ENCODE peak calls at places on chromosomes 2 and 18, in ten cellular contexts. X is tibial nerve, C is GM06990, W is brain microvascular endothelial cell, B is mucosa of descending colon, H is heart left ventricle, P is spleen, J is Peyer's patch, Z is IMR-90, O is colonic mucosa. V is an unnamed sample.
A peak's percentile ranks its signal among the peaks of the same experiment; 100 is the strongest.

GRCh38 chr18:79542876-79543750 is 136.5 kb upstream of the CTDP1 start:
- DNase-seq in Z (no peak), W (no peak), J (peak; percentile 25), O (no peak), X (no peak), H (peak; percentile 58), P (no peak), C (no peak), B (no peak), V (no peak)

GRCh38 chr2:104852161-104852689 is 1.7 kb upstream of the POU3F3 start:
- DNase-seq in P (no peak), Z (no peak), O (no peak), W (no peak), X (no peak), C (no peak), H (no peak), J (no peak), B (peak; percentile 37), V (no peak)

GRCh38 chr18:3262234-3263171 is 570 bp downstream of the MYL12B start:
- DNase-seq in O (peak; percentile 41), P (no peak), W (no peak), X (no peak), Z (no peak), H (no peak), B (peak; percentile 67), C (no peak), J (no peak), V (peak; percentile 37)

GRCh38 chr2:151238527-151239487 is 22.9 kb downstream of the RBM43 start:
- DNase-seq in H (peak; percentile 38), W (peak; percentile 86), B (no peak), P (no peak), C (no peak), J (no peak), X (peak; percentile 70), Z (peak; percentile 89), O (peak; percentile 36), V (peak; percentile 51)

GRCh38 chr2:164617466-164617865 is 3.8 kb downstream of the GRB14 start:
- DNase-seq in X (no peak), W (peak; percentile 64), P (no peak), O (no peak), Z (no peak), J (no peak), C (no peak), B (no peak), H (no peak), V (no peak)

GRCh38 chr2:172473167-172473566 is 45.8 kb downstream of the ITGA6 start:
- DNase-seq in B (no peak), W (no peak), C (no peak), H (no peak), O (no peak), Z (no peak), J (no peak), X (no peak), P (no peak), V (no peak)

GRCh38 chr2:71417300-71418202 is 35.8 kb upstream of the DYSF start:
- DNase-seq in P (no peak), B (no peak), X (no peak), H (no peak), O (no peak), W (no peak), C (no peak), Z (no peak), J (no peak), V (no peak)

GRCh38 chr18:49225160-49225559 is 235.3 kb downstream of the DYM start:
- DNase-seq in H (no peak), B (no peak), Z (peak; percentile 72), X (no peak), P (no peak), C (no peak), J (no peak), O (no peak), W (no peak), V (no peak)

GRCh38 chr2:240500561-240501423 is 57.0 kb downstream of the ANKMY1 start:
- DNase-seq in B (no peak), X (no peak), Z (no peak), H (no peak), O (peak; percentile 9), J (no peak), P (peak; percentile 64), C (no peak), W (no peak), V (no peak)

GRCh38 chr2:153096272-153096671 is 377.9 kb downstream of the ARL6IP6 start:
- DNase-seq in J (no peak), P (no peak), O (no peak), H (no peak), C (no peak), X (no peak), B (no peak), W (no peak), Z (no peak), V (no peak)

GRCh38 chr2:127024769-127025356 is 82.1 kb downstream of the BIN1 start:
- DNase-seq in O (peak; percentile 27), H (no peak), W (peak; percentile 55), Z (peak; percentile 40), P (peak; percentile 76), C (no peak), B (no peak), X (no peak), J (no peak), V (peak; percentile 61)

GRCh38 chr2:197675711-197676188 is 363 bp upstream of the RFTN2 start:
- DNase-seq in B (no peak), P (no peak), X (peak; percentile 22), O (no peak), Z (peak; percentile 76), W (peak; percentile 73), C (no peak), J (no peak), H (peak; percentile 14), V (no peak)

GRCh38 chr2:126543081-126543480 is 112.9 kb upstream of the GYPC start:
- DNase-seq in H (no peak), J (no peak), Z (no peak), P (no peak), O (no peak), W (no peak), B (no peak), C (no peak), X (no peak), V (no peak)

GRCh38 chr18:46541626-46542189 is 115.3 kb downstream of the LOXHD1 start:
- DNase-seq in X (no peak), P (no peak), Z (no peak), J (no peak), H (no peak), C (no peak), O (no peak), B (no peak), W (no peak), V (no peak)
- H3K36me3 ChIP-seq in X (no peaks in the 10 kb centered on the region), P (no peaks in the 10 kb centered on the region), Z (no peaks in the 10 kb centered on the region), J (no peaks in the 10 kb centered on the region), H (no peaks in the 10 kb centered on the region), C (no peaks in the 10 kb centered on the region), O (no peaks in the 10 kb centered on the region), B (no peaks in the 10 kb centered on the region), W (no peaks in the 10 kb centered on the region), V (no peaks in the 10 kb centered on the region)

DNA sequence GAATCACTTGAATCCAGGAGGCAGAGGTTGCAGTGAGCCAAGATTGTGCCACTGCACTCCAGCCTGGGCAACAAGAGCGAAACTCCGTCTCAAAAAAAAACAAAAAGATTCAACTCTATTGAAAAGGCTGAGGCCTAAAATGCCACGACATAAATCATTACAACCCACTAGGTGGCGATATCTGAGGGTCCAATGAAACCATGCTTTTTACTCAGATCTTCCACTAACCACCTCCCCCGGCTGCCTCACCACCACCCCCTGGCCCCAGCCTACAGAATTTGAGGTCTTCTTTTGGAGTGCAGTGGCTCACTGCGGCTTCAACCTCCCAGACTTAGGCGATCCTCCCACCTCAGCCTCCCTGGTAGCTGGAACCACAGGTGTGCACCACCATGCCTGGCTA is 57.5 kb downstream of the AP1S3 start:
- DNase-seq in W (peak; percentile 55), B (no peak), O (peak; percentile 29), P (no peak), X (no peak), J (no peak), H (no peak), Z (peak; percentile 34), C (peak; percentile 59), V (peak; percentile 78)
- TF ChIP-seq CTCF in W (peak; percentile 58), B (no peak), O (peak; percentile 20), P (peak; percentile 31), X (no peak), J (no peak), H (no peak), Z (peak; percentile 41), C (peak; percentile 47), V (peak; percentile 56)

GRCh38 chr2:207239222-207239674 is 73.5 kb upstream of the KLF7 start:
- DNase-seq in C (no peak), O (no peak), B (no peak), W (peak; percentile 100), P (no peak), H (peak; percentile 42), X (peak; percentile 71), Z (peak; percentile 100), J (no peak), V (no peak)
- H3K4me3 ChIP-seq in C (no peak overlapping the region), O (no peak overlapping the region), B (no peak overlapping the region), W (peak overlapping the region; percentile 13), P (no peak overlapping the region), H (no peak overlapping the region), X (no peak overlapping the region), Z (no peak overlapping the region), J (no peak overlapping the region), V (no peak overlapping the region)

GRCh38 chr2:10422251-10422650 is 25.9 kb downstream of the ODC1 start:
- DNase-seq in X (no peak), O (no peak), C (no peak), Z (no peak), H (no peak), P (peak; percentile 54), B (peak; percentile 33), J (no peak), W (no peak), V (no peak)

GRCh38 chr2:10424916-10425505 is 23.1 kb downstream of the ODC1 start:
- DNase-seq in P (peak; percentile 59), J (no peak), H (no peak), X (no peak), C (no peak), W (no peak), O (no peak), B (peak; percentile 37), Z (no peak), V (no peak)

GRCh38 chr2:10423400-10423774 is 24.7 kb downstream of the ODC1 start:
- DNase-seq in C (no peak), B (peak; percentile 22), Z (no peak), O (no peak), J (no peak), P (peak; percentile 59), W (no peak), H (no peak), X (no peak), V (no peak)

GRCh38 chr2:10424051-10424450 is 24.1 kb downstream of the ODC1 start:
- DNase-seq in P (peak; percentile 55), J (no peak), Z (peak; percentile 78), O (no peak), B (no peak), C (no peak), W (peak; percentile 95), X (no peak), H (no peak), V (no peak)

DNA sequence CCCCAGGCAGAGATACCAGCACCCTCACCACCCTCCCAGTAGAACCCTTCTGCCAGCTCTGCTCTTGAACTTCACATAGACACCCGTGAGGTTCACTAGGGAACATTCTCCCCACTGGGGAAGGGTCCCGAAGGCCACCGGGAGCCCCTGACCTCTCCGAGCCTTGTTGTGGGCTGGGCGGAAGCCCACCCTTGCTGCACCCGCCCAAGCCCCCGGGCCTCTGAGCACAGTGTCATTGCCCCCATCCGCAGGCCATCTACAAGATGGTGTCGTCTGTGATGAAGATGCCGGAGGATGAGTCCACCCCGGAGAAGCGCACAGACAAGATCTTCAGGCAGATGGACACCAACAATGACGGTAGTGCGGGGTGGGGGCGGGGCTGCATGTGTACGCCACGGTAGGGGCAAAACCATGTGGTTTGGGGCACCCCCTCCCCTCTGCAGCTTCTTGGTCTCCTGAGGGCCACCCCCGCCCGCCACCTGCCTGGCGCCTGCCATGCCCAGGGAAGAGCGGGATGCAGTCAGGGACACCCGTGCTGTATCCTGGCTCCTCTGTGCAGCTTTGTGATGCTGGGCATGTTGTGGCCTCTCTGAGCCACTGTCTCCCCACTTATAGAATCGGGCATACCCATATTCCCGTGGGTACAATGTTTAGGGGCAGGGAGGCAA is 25.3 kb downstream of the ODC1 start:
- DNase-seq in B (peak; percentile 28), O (no peak), J (no peak), P (peak; percentile 57), X (no peak), C (no peak), Z (no peak), W (no peak), H (no peak), V (no peak)
- H3K36me3 ChIP-seq in B (no peaks in the 10 kb centered on the region), O (peaks cover 7% of the 10 kb centered on the region), J (peaks cover 80% of the 10 kb centered on the region), P (peaks cover 39% of the 10 kb centered on the region), X (peaks cover 85% of the 10 kb centered on the region), C (no peaks in the 10 kb centered on the region), Z (peaks cover 7% of the 10 kb centered on the region), W (no peaks in the 10 kb centered on the region), H (no peaks in the 10 kb centered on the region), V (no peaks in the 10 kb centered on the region)